ENCODE peak calls at places on chromosomes 5 and 9, in six cellular contexts. One of them, this sample, is unnamed.

GRCh38 chr5:103744159-103744558 is 181.6 kb upstream of the NUDT12 start:
- DNase-seq in AG04450: peak
- DNase-seq in skeletal muscle cell: peak
- DNase-seq in endodermal cell: no peak
- DNase-seq in adrenal gland: peak
- DNase-seq in colonic mucosa: no peak
- DNase-seq in this sample: peak

GRCh38 chr9:99303177-99303576 is 81.1 kb downstream of the SEC61B start:
- DNase-seq in AG04450: no peak
- DNase-seq in skeletal muscle cell: no peak
- DNase-seq in endodermal cell: peak
- DNase-seq in adrenal gland: no peak
- DNase-seq in colonic mucosa: no peak
- DNase-seq in this sample: no peak

GRCh38 chr9:134965851-134966250 is 48.1 kb upstream of the FCN1 start:
- DNase-seq in AG04450: no peak
- DNase-seq in skeletal muscle cell: no peak
- DNase-seq in endodermal cell: peak
- DNase-seq in adrenal gland: peak
- DNase-seq in colonic mucosa: no peak
- DNase-seq in this sample: no peak

GRCh38 chr5:133861161-133861737 is 107.2 kb downstream of the C5orf15 start:
- DNase-seq in AG04450: no peak
- DNase-seq in skeletal muscle cell: no peak
- DNase-seq in endodermal cell: no peak
- DNase-seq in adrenal gland: no peak
- DNase-seq in colonic mucosa: no peak
- DNase-seq in this sample: no peak

GRCh38 chr5:127068771-127069330 is 4.5 kb downstream of the C5orf63 start:
- DNase-seq in AG04450: no peak
- DNase-seq in skeletal muscle cell: peak
- DNase-seq in endodermal cell: no peak
- DNase-seq in adrenal gland: peak
- DNase-seq in colonic mucosa: no peak
- DNase-seq in this sample: no peak

GRCh38 chr9:16335788-16336580 is 534.5 kb downstream of the BNC2 start:
- DNase-seq in AG04450: peak
- DNase-seq in skeletal muscle cell: peak
- DNase-seq in endodermal cell: no peak
- DNase-seq in adrenal gland: peak
- DNase-seq in colonic mucosa: peak
- DNase-seq in this sample: peak

GRCh38 chr9:100324594-100325200 is 28.0 kb downstream of the TEX10 start:
- DNase-seq in AG04450: peak
- DNase-seq in skeletal muscle cell: peak
- DNase-seq in endodermal cell: no peak
- DNase-seq in adrenal gland: no peak
- DNase-seq in colonic mucosa: no peak
- DNase-seq in this sample: no peak

GRCh38 chr5:172872997-172873491 is 39.0 kb downstream of the ERGIC1 start:
- DNase-seq in AG04450: no peak
- DNase-seq in skeletal muscle cell: no peak
- DNase-seq in endodermal cell: no peak
- DNase-seq in adrenal gland: peak
- DNase-seq in colonic mucosa: no peak
- DNase-seq in this sample: peak

GRCh38 chr5:135476615-135477493 is 24.7 kb upstream of the TIFAB start:
- DNase-seq in AG04450: no peak
- DNase-seq in skeletal muscle cell: no peak
- DNase-seq in endodermal cell: peak
- DNase-seq in adrenal gland: no peak
- DNase-seq in colonic mucosa: no peak
- DNase-seq in this sample: no peak

GRCh38 chr9:93003552-93004407 is 54.7 kb upstream of the SUSD3 start:
- DNase-seq in AG04450: peak
- DNase-seq in skeletal muscle cell: no peak
- DNase-seq in endodermal cell: peak
- DNase-seq in adrenal gland: peak
- DNase-seq in colonic mucosa: peak
- DNase-seq in this sample: no peak

GRCh38 chr9:70435948-70436347 is 21.5 kb upstream of the KLF9 start:
- DNase-seq in AG04450: no peak
- DNase-seq in skeletal muscle cell: no peak
- DNase-seq in endodermal cell: no peak
- DNase-seq in adrenal gland: peak
- DNase-seq in colonic mucosa: no peak
- DNase-seq in this sample: peak

GRCh38 chr9:83649080-83649479 is 26.1 kb downstream of the IDNK start:
- DNase-seq in AG04450: no peak
- DNase-seq in skeletal muscle cell: no peak
- DNase-seq in endodermal cell: peak
- DNase-seq in adrenal gland: peak
- DNase-seq in colonic mucosa: peak
- DNase-seq in this sample: no peak

GRCh38 chr5:20514145-20514544 is 526.1 kb upstream of the CDH18 start:
- DNase-seq in AG04450: no peak
- DNase-seq in skeletal muscle cell: no peak
- DNase-seq in endodermal cell: no peak
- DNase-seq in adrenal gland: no peak
- DNase-seq in colonic mucosa: no peak
- DNase-seq in this sample: no peak

GRCh38 chr9:76818271-76818670 is 54.0 kb downstream of the PCA3 start:
- DNase-seq in AG04450: peak
- DNase-seq in skeletal muscle cell: peak
- DNase-seq in endodermal cell: peak
- DNase-seq in adrenal gland: peak
- DNase-seq in colonic mucosa: peak
- DNase-seq in this sample: peak

GRCh38 chr5:134175874-134176522 is 752 bp downstream of the SKP1 start:
- DNase-seq in AG04450: no peak
- DNase-seq in skeletal muscle cell: no peak
- DNase-seq in endodermal cell: no peak
- DNase-seq in adrenal gland: peak
- DNase-seq in colonic mucosa: peak
- DNase-seq in this sample: no peak

GRCh38 chr5:137613554-137614265 is 114.6 kb upstream of the SPOCK1 start:
- DNase-seq in AG04450: no peak
- DNase-seq in skeletal muscle cell: peak
- DNase-seq in endodermal cell: peak
- DNase-seq in adrenal gland: no peak
- DNase-seq in colonic mucosa: no peak
- DNase-seq in this sample: no peak

GRCh38 chr9:34463098-34463900 is 4.7 kb downstream of the DNAI1 start:
- DNase-seq in AG04450: no peak
- DNase-seq in skeletal muscle cell: peak
- DNase-seq in endodermal cell: peak
- DNase-seq in adrenal gland: peak
- DNase-seq in colonic mucosa: no peak
- DNase-seq in this sample: no peak

GRCh38 chr9:114110180-114110579 is 11.1 kb upstream of the KIF12 start:
- DNase-seq in AG04450: peak
- DNase-seq in skeletal muscle cell: peak
- DNase-seq in endodermal cell: no peak
- DNase-seq in adrenal gland: no peak
- DNase-seq in colonic mucosa: no peak
- DNase-seq in this sample: no peak

GRCh38 chr5:173187054-173187743 is 42.9 kb downstream of the BNIP1 start:
- DNase-seq in AG04450: no peak
- DNase-seq in skeletal muscle cell: no peak
- DNase-seq in endodermal cell: peak
- DNase-seq in adrenal gland: no peak
- DNase-seq in colonic mucosa: no peak
- DNase-seq in this sample: no peak

GRCh38 chr5:150661821-150662596 is 958 bp downstream of the MYOZ3 start:
- DNase-seq in AG04450: no peak
- DNase-seq in skeletal muscle cell: no peak
- DNase-seq in endodermal cell: no peak
- DNase-seq in adrenal gland: no peak
- DNase-seq in colonic mucosa: no peak
- DNase-seq in this sample: no peak

GRCh38 chr5:67401166-67401565 is 204.6 kb upstream of the CD180 start:
- DNase-seq in AG04450: no peak
- DNase-seq in skeletal muscle cell: no peak
- DNase-seq in endodermal cell: no peak
- DNase-seq in adrenal gland: no peak
- DNase-seq in colonic mucosa: no peak
- DNase-seq in this sample: no peak

GRCh38 chr5:80620206-80620605 is 34.2 kb upstream of the MSH3 start:
- DNase-seq in AG04450: peak
- DNase-seq in skeletal muscle cell: peak
- DNase-seq in endodermal cell: no peak
- DNase-seq in adrenal gland: no peak
- DNase-seq in colonic mucosa: no peak
- DNase-seq in this sample: peak

GRCh38 chr9:86112057-86112456 is 12.7 kb upstream of the GOLM1 start:
- DNase-seq in AG04450: no peak
- DNase-seq in skeletal muscle cell: no peak
- DNase-seq in endodermal cell: peak
- DNase-seq in adrenal gland: no peak
- DNase-seq in colonic mucosa: no peak
- DNase-seq in this sample: no peak

GRCh38 chr5:88140396-88140862 is 128.2 kb downstream of the TMEM161B start:
- DNase-seq in AG04450: no peak
- DNase-seq in skeletal muscle cell: no peak
- DNase-seq in endodermal cell: peak
- DNase-seq in adrenal gland: no peak
- DNase-seq in colonic mucosa: no peak
- DNase-seq in this sample: no peak

GRCh38 chr5:88140863-88141694 is 127.6 kb downstream of the TMEM161B start:
- DNase-seq in AG04450: peak
- DNase-seq in skeletal muscle cell: peak
- DNase-seq in endodermal cell: peak
- DNase-seq in adrenal gland: peak
- DNase-seq in colonic mucosa: peak
- DNase-seq in this sample: peak

GRCh38 chr5:88143693-88144218 is 124.9 kb downstream of the TMEM161B start:
- DNase-seq in AG04450: no peak
- DNase-seq in skeletal muscle cell: no peak
- DNase-seq in endodermal cell: no peak
- DNase-seq in adrenal gland: no peak
- DNase-seq in colonic mucosa: no peak
- DNase-seq in this sample: no peak

GRCh38 chr5:88142801-88143692 is 125.6 kb downstream of the TMEM161B start:
- DNase-seq in AG04450: no peak
- DNase-seq in skeletal muscle cell: no peak
- DNase-seq in endodermal cell: peak
- DNase-seq in adrenal gland: peak
- DNase-seq in colonic mucosa: no peak
- DNase-seq in this sample: no peak

GRCh38 chr5:88141695-88141979 is 127.0 kb downstream of the TMEM161B start:
- DNase-seq in AG04450: no peak
- DNase-seq in skeletal muscle cell: no peak
- DNase-seq in endodermal cell: no peak
- DNase-seq in adrenal gland: no peak
- DNase-seq in colonic mucosa: no peak
- DNase-seq in this sample: no peak
- H3K4me3 ChIP-seq in AG04450: peak
- H3K4me3 ChIP-seq in skeletal muscle cell: peak
- H3K4me3 ChIP-seq in endodermal cell: peak
- H3K4me3 ChIP-seq in adrenal gland: peak
- H3K4me3 ChIP-seq in colonic mucosa: no peak
- H3K4me3 ChIP-seq in this sample: peak

GRCh38 chr9:21682981-21683380 is 119.5 kb upstream of the MTAP start:
- DNase-seq in AG04450: no peak
- DNase-seq in skeletal muscle cell: peak
- DNase-seq in endodermal cell: no peak
- DNase-seq in adrenal gland: no peak
- DNase-seq in colonic mucosa: no peak
- DNase-seq in this sample: no peak

GRCh38 chr9:21679432-21679831 is 123.0 kb upstream of the MTAP start:
- DNase-seq in AG04450: no peak
- DNase-seq in skeletal muscle cell: no peak
- DNase-seq in endodermal cell: no peak
- DNase-seq in adrenal gland: no peak
- DNase-seq in colonic mucosa: no peak
- DNase-seq in this sample: no peak

GRCh38 chr9:21682376-21682775 is 120.1 kb upstream of the MTAP start:
- DNase-seq in AG04450: no peak
- DNase-seq in skeletal muscle cell: no peak
- DNase-seq in endodermal cell: no peak
- DNase-seq in adrenal gland: no peak
- DNase-seq in colonic mucosa: no peak
- DNase-seq in this sample: no peak

GRCh38 chr9:21681641-21682040 is 120.8 kb upstream of the MTAP start:
- DNase-seq in AG04450: no peak
- DNase-seq in skeletal muscle cell: peak
- DNase-seq in endodermal cell: no peak
- DNase-seq in adrenal gland: no peak
- DNase-seq in colonic mucosa: no peak
- DNase-seq in this sample: peak

DNA sequence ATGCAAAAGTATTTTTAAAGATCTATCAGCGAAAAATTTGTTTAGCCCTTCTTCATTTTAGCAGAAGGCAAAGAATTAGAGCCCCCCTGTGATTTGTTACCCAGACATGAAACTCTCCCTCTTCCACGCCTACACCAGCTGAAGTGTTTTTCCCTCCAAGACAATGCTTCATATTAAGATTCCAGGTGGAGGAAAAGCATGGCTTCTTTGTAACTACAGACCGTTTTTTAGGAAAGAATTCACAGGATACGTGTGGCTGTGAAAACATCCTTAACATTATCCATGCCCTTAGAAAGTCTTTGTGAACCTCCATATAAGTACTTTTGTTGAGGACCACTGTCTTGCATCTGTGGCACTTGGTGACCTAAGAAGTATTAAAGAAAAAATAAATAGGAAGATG is 121.8 kb upstream of the MTAP start:
- DNase-seq in AG04450: no peak
- DNase-seq in skeletal muscle cell: no peak
- DNase-seq in endodermal cell: no peak
- DNase-seq in adrenal gland: no peak
- DNase-seq in colonic mucosa: no peak
- DNase-seq in this sample: no peak
- H3K4me3 ChIP-seq in AG04450: no peak
- H3K4me3 ChIP-seq in skeletal muscle cell: no peak
- H3K4me3 ChIP-seq in endodermal cell: no peak
- H3K4me3 ChIP-seq in adrenal gland: no peak
- H3K4me3 ChIP-seq in colonic mucosa: no peak
- H3K4me3 ChIP-seq in this sample: no peak

GRCh38 chr5:32990593-32991415 is 279.7 kb downstream of the NPR3 start:
- DNase-seq in AG04450: no peak
- DNase-seq in skeletal muscle cell: peak
- DNase-seq in endodermal cell: no peak
- DNase-seq in adrenal gland: no peak
- DNase-seq in colonic mucosa: no peak
- DNase-seq in this sample: no peak
- H3K4me3 ChIP-seq in AG04450: no peak
- H3K4me3 ChIP-seq in skeletal muscle cell: no peak
- H3K4me3 ChIP-seq in endodermal cell: no peak
- H3K4me3 ChIP-seq in adrenal gland: no peak
- H3K4me3 ChIP-seq in colonic mucosa: no peak
- H3K4me3 ChIP-seq in this sample: no peak

DNA sequence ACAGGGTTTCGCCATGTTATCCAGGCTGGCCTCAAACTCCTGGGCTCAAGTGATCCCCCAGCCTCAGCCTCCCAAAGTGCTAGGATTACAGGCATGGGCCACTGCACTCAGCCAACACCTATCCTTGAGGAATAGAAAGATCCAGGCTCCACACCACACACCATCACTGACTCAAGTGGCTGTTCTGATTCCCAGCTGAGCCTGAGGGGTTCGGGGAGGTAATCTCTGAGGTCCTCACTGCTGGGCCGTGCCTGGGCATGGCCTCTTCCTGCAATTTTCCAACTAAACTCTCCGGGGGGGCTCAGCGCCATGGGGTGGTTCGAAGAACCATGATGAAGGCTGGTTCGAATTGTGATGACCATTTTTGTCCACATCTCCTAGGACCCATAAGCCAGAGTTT is 31.0 kb upstream of the IL17B start:
- DNase-seq in AG04450: no peak
- DNase-seq in skeletal muscle cell: no peak
- DNase-seq in endodermal cell: no peak
- DNase-seq in adrenal gland: no peak
- DNase-seq in colonic mucosa: no peak
- DNase-seq in this sample: no peak
- H3K4me3 ChIP-seq in AG04450: peak
- H3K4me3 ChIP-seq in skeletal muscle cell: no peak
- H3K4me3 ChIP-seq in endodermal cell: no peak
- H3K4me3 ChIP-seq in adrenal gland: peak
- H3K4me3 ChIP-seq in colonic mucosa: peak
- H3K4me3 ChIP-seq in this sample: no peak

This sample was measured in retinal pigment epithelial cell.